ENCODE peak calls at places on chromosomes 13 and 19, in six cellular contexts. One of them, this sample, is unnamed.

GRCh38 chr13:32178763-32179162 is 136.4 kb downstream of the ZAR1L start:
- DNase-seq in IMR-90: no peak
- DNase-seq in ascending aorta: no peak
- DNase-seq in psoas muscle: no peak
- DNase-seq in right lobe of liver: no peak
- DNase-seq in ovary: no peak
- DNase-seq in this sample: no peak

GRCh38 chr19:27777726-27778125 is 1435.2 kb downstream of the UQCRFS1 start:
- DNase-seq in right lobe of liver: no peak
- DNase-seq in ovary: no peak
- DNase-seq in psoas muscle: no peak
- DNase-seq in IMR-90: no peak
- DNase-seq in ascending aorta: no peak
- DNase-seq in this sample: no peak

GRCh38 chr19:19217110-19217509 is 5.4 kb downstream of the NCAN start:
- DNase-seq in ovary: no peak
- DNase-seq in IMR-90: peak; percentile 16
- DNase-seq in ascending aorta: no peak
- DNase-seq in right lobe of liver: no peak
- DNase-seq in psoas muscle: no peak
- DNase-seq in this sample: no peak

GRCh38 chr19:47106819-47107200 is 6.8 kb downstream of the ZC3H4 start:
- DNase-seq in right lobe of liver: no peak
- DNase-seq in psoas muscle: no peak
- DNase-seq in ascending aorta: no peak
- DNase-seq in ovary: no peak
- DNase-seq in IMR-90: peak; percentile 66
- DNase-seq in this sample: no peak

GRCh38 chr19:3612330-3612729 is 5.7 kb upstream of the TBXA2R start:
- DNase-seq in ovary: peak; percentile 41
- DNase-seq in right lobe of liver: peak; percentile 23
- DNase-seq in psoas muscle: no peak
- DNase-seq in IMR-90: no peak
- DNase-seq in ascending aorta: no peak
- DNase-seq in this sample: no peak

GRCh38 chr19:3963458-3964255 is 7.2 kb downstream of the DAPK3 start:
- DNase-seq in right lobe of liver: no peak
- DNase-seq in psoas muscle: no peak
- DNase-seq in ovary: no peak
- DNase-seq in IMR-90: no peak
- DNase-seq in ascending aorta: no peak
- DNase-seq in this sample: no peak

GRCh38 chr19:17553256-17553655 is 2.2 kb upstream of the COLGALT1 start:
- DNase-seq in ascending aorta: peak; percentile 71
- DNase-seq in ovary: peak; percentile 66
- DNase-seq in right lobe of liver: peak; percentile 45
- DNase-seq in IMR-90: peak; percentile 95
- DNase-seq in psoas muscle: peak; percentile 84
- DNase-seq in this sample: no peak

GRCh38 chr19:49492573-49493411 is 3.4 kb upstream of the RPS11 start:
- DNase-seq in right lobe of liver: no peak
- DNase-seq in ascending aorta: no peak
- DNase-seq in IMR-90: peak; percentile 27
- DNase-seq in ovary: no peak
- DNase-seq in psoas muscle: no peak
- DNase-seq in this sample: no peak

GRCh38 chr13:24834902-24835510 is 71.0 kb downstream of the RNF17 start:
- DNase-seq in psoas muscle: no peak
- DNase-seq in ascending aorta: no peak
- DNase-seq in IMR-90: no peak
- DNase-seq in ovary: no peak
- DNase-seq in right lobe of liver: no peak
- DNase-seq in this sample: no peak

GRCh38 chr13:43865892-43866291 is 13.6 kb downstream of the CCDC122 start:
- DNase-seq in psoas muscle: no peak
- DNase-seq in IMR-90: peak; percentile 87
- DNase-seq in right lobe of liver: no peak
- DNase-seq in ovary: no peak
- DNase-seq in ascending aorta: no peak
- DNase-seq in this sample: no peak

GRCh38 chr19:50461066-50461875 is 15.0 kb upstream of the EMC10 start:
- DNase-seq in ascending aorta: no peak
- DNase-seq in IMR-90: peak; percentile 64
- DNase-seq in right lobe of liver: peak; percentile 48
- DNase-seq in ovary: peak; percentile 66
- DNase-seq in psoas muscle: peak; percentile 68
- DNase-seq in this sample: no peak

GRCh38 chr13:38582133-38582532 is 104.7 kb upstream of the FREM2 start:
- DNase-seq in ovary: no peak
- DNase-seq in IMR-90: peak; percentile 16
- DNase-seq in psoas muscle: no peak
- DNase-seq in right lobe of liver: no peak
- DNase-seq in ascending aorta: no peak
- DNase-seq in this sample: no peak

GRCh38 chr19:10829967-10830366 is 6.0 kb downstream of the TMED1 start:
- DNase-seq in right lobe of liver: peak; percentile 21
- DNase-seq in IMR-90: no peak
- DNase-seq in ascending aorta: no peak
- DNase-seq in psoas muscle: no peak
- DNase-seq in ovary: no peak
- DNase-seq in this sample: no peak

GRCh38 chr13:96104516-96104915 is 14.6 kb downstream of the HS6ST3 start:
- DNase-seq in ovary: no peak
- DNase-seq in right lobe of liver: no peak
- DNase-seq in IMR-90: no peak
- DNase-seq in ascending aorta: no peak
- DNase-seq in psoas muscle: no peak
- DNase-seq in this sample: no peak

GRCh38 chr13:38803566-38803965 is 116.7 kb downstream of the FREM2 start:
- DNase-seq in IMR-90: no peak
- DNase-seq in ovary: no peak
- DNase-seq in ascending aorta: no peak
- DNase-seq in psoas muscle: no peak
- DNase-seq in right lobe of liver: no peak
- DNase-seq in this sample: no peak

GRCh38 chr13:47000166-47000565 is 103.3 kb upstream of the HTR2A start:
- DNase-seq in ascending aorta: no peak
- DNase-seq in psoas muscle: no peak
- DNase-seq in ovary: no peak
- DNase-seq in right lobe of liver: no peak
- DNase-seq in IMR-90: peak; percentile 11
- DNase-seq in this sample: no peak

DNA sequence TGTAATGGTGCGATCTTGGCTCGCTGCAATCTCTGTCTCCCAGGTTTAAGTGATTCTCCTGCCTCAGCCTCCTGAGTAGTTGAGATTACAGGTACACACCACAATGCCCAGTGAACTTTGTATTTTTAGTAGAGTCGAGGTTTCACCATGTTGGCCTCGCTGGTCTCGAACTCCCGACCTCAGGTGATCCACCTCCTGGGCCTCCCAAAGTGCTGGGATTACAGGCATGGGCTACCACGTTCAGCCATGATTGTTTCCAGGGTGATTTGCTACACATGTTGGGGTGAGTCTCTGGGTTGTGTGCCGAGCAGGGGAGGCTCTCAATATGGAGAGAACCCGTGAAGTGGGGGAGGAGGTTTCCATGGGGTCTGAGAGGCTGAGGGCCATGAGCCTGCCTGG is 24.8 kb upstream of the CEACAM21 start:
- DNase-seq in ascending aorta: no peak
- DNase-seq in ovary: no peak
- DNase-seq in psoas muscle: no peak
- DNase-seq in IMR-90: no peak
- DNase-seq in right lobe of liver: no peak
- DNase-seq in this sample: no peak
- H3K4me3 ChIP-seq in ascending aorta: no peak overlapping the region
- H3K4me3 ChIP-seq in ovary: no peak overlapping the region
- H3K4me3 ChIP-seq in psoas muscle: no peak overlapping the region
- H3K4me3 ChIP-seq in IMR-90: no peak overlapping the region
- H3K4me3 ChIP-seq in right lobe of liver: no peak overlapping the region
- H3K4me3 ChIP-seq in this sample: no peak overlapping the region

DNA sequence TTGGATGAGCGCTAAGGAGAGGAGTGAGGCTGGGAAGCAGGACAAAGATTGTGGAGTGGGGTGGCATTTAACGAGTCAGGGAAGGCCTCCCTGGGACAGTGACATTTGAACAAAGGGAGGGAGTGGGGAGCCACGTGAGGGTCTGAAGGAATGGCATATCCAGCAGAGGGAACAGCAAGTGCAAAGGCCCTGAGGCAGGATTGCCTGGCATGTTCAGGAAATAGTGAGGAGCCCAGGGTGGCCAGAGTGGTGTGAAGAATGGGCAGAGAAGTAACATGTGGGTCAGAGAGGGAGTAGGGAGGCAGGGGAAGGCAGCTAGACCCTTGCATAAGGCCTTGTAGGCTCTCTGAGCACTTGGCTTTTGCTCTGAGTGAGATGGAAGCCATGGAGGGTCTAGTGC is 14.9 kb upstream of the PVR start:
- DNase-seq in ascending aorta: no peak
- DNase-seq in IMR-90: no peak
- DNase-seq in ovary: no peak
- DNase-seq in psoas muscle: no peak
- DNase-seq in right lobe of liver: no peak
- DNase-seq in this sample: no peak
- TF ChIP-seq CTCF in ascending aorta: no peak
- TF ChIP-seq CTCF in IMR-90: no peak
- TF ChIP-seq CTCF in ovary: no peak
- TF ChIP-seq CTCF in psoas muscle: no peak
- TF ChIP-seq CTCF in right lobe of liver: no peak
- TF ChIP-seq CTCF in this sample: no peak

GRCh38 chr13:59340151-59340550 is 823.6 kb downstream of the DIAPH3 start:
- DNase-seq in IMR-90: no peak
- DNase-seq in ovary: no peak
- DNase-seq in psoas muscle: no peak
- DNase-seq in ascending aorta: no peak
- DNase-seq in right lobe of liver: no peak
- DNase-seq in this sample: no peak

GRCh38 chr13:59340581-59340980 is 823.1 kb downstream of the DIAPH3 start:
- DNase-seq in IMR-90: no peak
- DNase-seq in ovary: no peak
- DNase-seq in right lobe of liver: no peak
- DNase-seq in psoas muscle: no peak
- DNase-seq in ascending aorta: no peak
- DNase-seq in this sample: no peak

GRCh38 chr13:59343132-59343531 is 820.6 kb downstream of the DIAPH3 start:
- DNase-seq in ascending aorta: no peak
- DNase-seq in psoas muscle: no peak
- DNase-seq in right lobe of liver: no peak
- DNase-seq in IMR-90: no peak
- DNase-seq in ovary: no peak
- DNase-seq in this sample: no peak

GRCh38 chr13:59343993-59344780 is 819.5 kb downstream of the DIAPH3 start:
- DNase-seq in psoas muscle: no peak
- DNase-seq in IMR-90: no peak
- DNase-seq in right lobe of liver: no peak
- DNase-seq in ascending aorta: no peak
- DNase-seq in ovary: no peak
- DNase-seq in this sample: no peak

DNA sequence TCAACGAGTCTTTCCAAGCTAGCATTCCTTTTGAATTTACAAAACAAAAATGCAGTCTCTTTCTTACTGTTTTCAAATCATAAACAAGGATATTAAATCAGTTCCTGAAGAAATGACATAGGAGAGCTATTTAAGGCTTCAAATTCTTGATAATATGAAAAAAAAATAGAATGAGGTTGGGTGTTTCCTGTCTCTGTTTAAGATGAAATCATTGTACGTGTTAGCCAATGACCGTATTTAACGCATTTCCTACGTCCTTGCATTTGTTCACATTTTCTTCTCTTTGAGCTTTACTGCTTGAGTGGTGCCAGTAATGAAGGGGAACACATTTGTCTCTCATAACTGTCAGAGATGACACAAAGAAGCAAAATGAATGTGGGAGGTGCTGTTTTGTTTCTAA is 821.3 kb downstream of the DIAPH3 start:
- DNase-seq in ascending aorta: no peak
- DNase-seq in right lobe of liver: no peak
- DNase-seq in IMR-90: no peak
- DNase-seq in psoas muscle: no peak
- DNase-seq in ovary: no peak
- DNase-seq in this sample: no peak
- H3K27ac ChIP-seq in ascending aorta: no peak overlapping the region
- H3K27ac ChIP-seq in right lobe of liver: no peak overlapping the region
- H3K27ac ChIP-seq in IMR-90: no peak overlapping the region
- H3K27ac ChIP-seq in psoas muscle: no peak overlapping the region
- H3K27ac ChIP-seq in ovary: no peak overlapping the region
- H3K27ac ChIP-seq in this sample: no peak overlapping the region

GRCh38 chr13:40995997-40996396 is 23.1 kb downstream of the ELF1 start:
- DNase-seq in right lobe of liver: no peak
- DNase-seq in ascending aorta: no peak
- DNase-seq in psoas muscle: no peak
- DNase-seq in IMR-90: no peak
- DNase-seq in ovary: no peak
- DNase-seq in this sample: no peak
- H3K4me3 ChIP-seq in right lobe of liver: no peak overlapping the region
- H3K4me3 ChIP-seq in ascending aorta: no peak overlapping the region
- H3K4me3 ChIP-seq in psoas muscle: no peak overlapping the region
- H3K4me3 ChIP-seq in IMR-90: no peak overlapping the region
- H3K4me3 ChIP-seq in ovary: no peak overlapping the region
- H3K4me3 ChIP-seq in this sample: no peak overlapping the region